ENCODE peak calls at places on chromosomes 11 and 22, in eight cellular contexts. U is H54, I is GOT3, E is neural progenitor cell, P is erythroblast, A is HFFc6, S is NCI-H345, R is psoas muscle. K is an unnamed sample.

GRCh38 chr22:36435516-36436415 is 45.7 kb downstream of the TXN2 start:
- DNase-seq in R (no peak), E (peak; percentile 72), S (peak; percentile 50), P (no peak), U (no peak), A (no peak), I (no peak), K (no peak)

GRCh38 chr11:102177974-102178631 is 67.9 kb downstream of the YAP1 start:
- DNase-seq in I (no peak), P (no peak), E (no peak), R (no peak), U (peak; percentile 53), S (no peak), A (peak; percentile 91), K (peak; percentile 87)

GRCh38 chr22:45512363-45512762 is 9.7 kb downstream of the FBLN1 start:
- DNase-seq in P (no peak), E (no peak), U (no peak), A (no peak), R (no peak), S (no peak), I (no peak), K (no peak)

GRCh38 chr22:37733625-37734401 is 37.0 kb downstream of the TRIOBP start:
- DNase-seq in A (no peak), R (no peak), S (no peak), U (no peak), I (no peak), P (no peak), E (no peak), K (no peak)

GRCh38 chr11:117883063-117883462 is 6.6 kb upstream of the FXYD6 start:
- DNase-seq in A (no peak), S (no peak), E (no peak), I (no peak), P (no peak), R (no peak), U (no peak), K (no peak)

GRCh38 chr11:69375316-69376154 is 81.6 kb downstream of the MYEOV start:
- DNase-seq in R (peak; percentile 7), I (no peak), U (no peak), S (no peak), E (no peak), P (no peak), A (no peak), K (no peak)

GRCh38 chr11:112555491-112556364 is 295.1 kb upstream of the PLET1 start:
- DNase-seq in S (peak; percentile 43), A (peak; percentile 28), R (peak; percentile 54), I (no peak), P (peak; percentile 62), U (peak; percentile 7), E (peak; percentile 75), K (peak; percentile 8)

GRCh38 chr11:94732617-94733292 is 35.4 kb upstream of the AMOTL1 start:
- DNase-seq in E (no peak), P (no peak), I (no peak), U (no peak), S (peak; percentile 35), A (peak; percentile 69), R (peak; percentile 61), K (no peak)

GRCh38 chr11:57345555-57346151 is 7.5 kb downstream of the P2RX3 start:
- DNase-seq in R (peak; percentile 61), E (peak; percentile 87), I (peak; percentile 10), U (peak; percentile 58), P (peak; percentile 88), A (peak; percentile 49), S (peak; percentile 81), K (peak; percentile 76)

GRCh38 chr11:127825185-127825584 is 762.2 kb downstream of the ETS1 start:
- DNase-seq in I (no peak), E (no peak), U (no peak), A (no peak), R (no peak), S (no peak), P (no peak), K (no peak)

GRCh38 chr22:48254311-48254873 is 1491.9 kb downstream of the TBC1D22A start:
- DNase-seq in P (no peak), E (no peak), R (no peak), A (no peak), I (no peak), U (no peak), S (peak; percentile 65), K (no peak)

GRCh38 chr11:47104337-47104950 is 72.2 kb downstream of the ARFGAP2 start:
- DNase-seq in U (no peak), A (peak; percentile 19), I (no peak), E (peak; percentile 54), R (no peak), S (no peak), P (no peak), K (no peak)

GRCh38 chr11:122724520-122724919 is 69.0 kb downstream of the UBASH3B start:
- DNase-seq in A (peak; percentile 44), P (no peak), S (no peak), E (no peak), I (no peak), R (no peak), U (no peak), K (no peak)

GRCh38 chr11:15233386-15233785 is 118.7 kb downstream of the INSC start:
- DNase-seq in S (no peak), I (no peak), P (no peak), R (no peak), U (no peak), E (no peak), A (no peak), K (no peak)

GRCh38 chr11:59960502-59961381 is 3.1 kb upstream of the OOSP4A start:
- DNase-seq in S (no peak), I (no peak), U (no peak), A (no peak), P (peak; percentile 76), E (no peak), R (no peak), K (no peak)

GRCh38 chr11:122167100-122167499 is 51.1 kb upstream of the BLID start:
- DNase-seq in U (no peak), R (no peak), S (no peak), P (no peak), E (no peak), A (peak; percentile 83), I (no peak), K (peak; percentile 87)

GRCh38 chr22:22702159-22702873 is 57.9 kb downstream of the GGTLC2 start:
- DNase-seq in P (no peak), E (peak; percentile 34), R (no peak), A (no peak), S (no peak), I (no peak), U (no peak), K (no peak)

GRCh38 chr11:13333456-13333957 is 55.9 kb downstream of the BMAL1 start:
- DNase-seq in P (peak; percentile 4), U (no peak), A (no peak), E (no peak), S (no peak), R (no peak), I (no peak), K (peak; percentile 77)

GRCh38 chr11:19553683-19554333 is 158.8 kb upstream of the NAV2 start:
- DNase-seq in R (peak; percentile 73), E (peak; percentile 89), U (peak; percentile 64), S (peak; percentile 76), P (peak; percentile 76), A (peak; percentile 53), I (no peak), K (peak; percentile 58)

GRCh38 chr11:106998126-106998525 is 20.1 kb downstream of the GUCY1A2 start:
- DNase-seq in R (no peak), I (no peak), P (no peak), E (no peak), S (no peak), A (peak; percentile 26), U (no peak), K (no peak)

GRCh38 chr11:126188332-126189108 is 22.9 kb downstream of the RPUSD4 start:
- DNase-seq in P (no peak), U (no peak), S (no peak), A (no peak), R (no peak), I (no peak), E (no peak), K (no peak)

GRCh38 chr11:87239531-87239930 is 201.8 kb downstream of the TMEM135 start:
- DNase-seq in I (no peak), S (no peak), P (no peak), U (no peak), A (no peak), R (no peak), E (no peak), K (no peak)

GRCh38 chr11:113242767-113243397 is 71.5 kb upstream of the TTC12 start:
- DNase-seq in E (peak; percentile 44), I (no peak), P (no peak), U (no peak), A (peak; percentile 22), R (no peak), S (no peak), K (no peak)

GRCh38 chr22:42932857-42933782 is 76.0 kb upstream of the ARFGAP3 start:
- DNase-seq in E (no peak), U (no peak), I (no peak), P (no peak), A (peak; percentile 10), S (no peak), R (no peak), K (no peak)

GRCh38 chr11:107898270-107898669 is 30.0 kb upstream of the RAB39A start:
- DNase-seq in A (peak; percentile 45), S (no peak), I (no peak), E (peak; percentile 44), P (peak; percentile 5), R (no peak), U (peak; percentile 11), K (peak; percentile 36)

GRCh38 chr11:113796663-113797259 is 17.2 kb downstream of the CLDN25 start:
- DNase-seq in P (peak; percentile 57), R (no peak), U (peak; percentile 36), A (peak; percentile 48), S (peak; percentile 10), E (peak; percentile 71), I (no peak), K (peak; percentile 12)